ENCODE peak calls at places on chromosomes 7 and 10, in four cellular contexts. V, C, G and K are unnamed samples.
A peak's percentile ranks its signal among the peaks of the same experiment; 100 is the strongest.

GRCh38 chr10:110176626-110177025 is 30.8 kb upstream of the MXI1 start:
- DNase-seq in C (no peak), G (no peak), V (no peak), K (no peak)

GRCh38 chr10:119431034-119431767 is 111.3 kb downstream of the RGS10 start:
- DNase-seq in C (no peak), G (no peak), V (no peak), K (no peak)

GRCh38 chr10:50325449-50326188 is 74.3 kb upstream of the ASAH2 start:
- DNase-seq in V (no peak), G (peak; percentile 5), C (no peak), K (peak; percentile 35)

GRCh38 chr7:127619681-127620405 is 1.9 kb upstream of the PAX4 start:
- DNase-seq in G (no peak), V (no peak), C (no peak), K (no peak)

GRCh38 chr10:12518024-12518423 is 168.7 kb downstream of the CAMK1D start:
- DNase-seq in G (no peak), C (no peak), V (no peak), K (no peak)

GRCh38 chr10:3811331-3811870 is 26.4 kb upstream of the KLF6 start:
- DNase-seq in V (no peak), C (peak; percentile 76), G (no peak), K (no peak)

GRCh38 chr7:83524286-83525075 is 124.5 kb downstream of the SEMA3E start:
- DNase-seq in G (no peak), V (no peak), C (no peak), K (no peak)

GRCh38 chr10:110664483-110665420 is 20.6 kb downstream of the RBM20 start:
- DNase-seq in C (no peak), V (peak; percentile 20), G (no peak), K (no peak)

GRCh38 chr7:50560865-50561351 is 4.3 kb downstream of the DDC start:
- DNase-seq in C (no peak), G (no peak), V (peak; percentile 80), K (no peak)

GRCh38 chr10:42936580-42936979 is 140.3 kb upstream of the RET start:
- DNase-seq in G (no peak), V (no peak), C (no peak), K (no peak)

GRCh38 chr10:46534828-46535524 is 21.5 kb downstream of the GPRIN2 start:
- DNase-seq in V (no peak), C (no peak), G (no peak), K (no peak)

GRCh38 chr7:55345292-55345691 is 19.8 kb upstream of the LANCL2 start:
- DNase-seq in G (no peak), V (no peak), C (no peak), K (no peak)

GRCh38 chr10:47081264-47081663 is 170.0 kb downstream of the PTPN20 start:
- DNase-seq in C (no peak), G (no peak), V (no peak), K (no peak)

GRCh38 chr10:94069884-94070283 is 76.2 kb downstream of the PLCE1 start:
- DNase-seq in V (no peak), C (no peak), G (no peak), K (no peak)

DNA sequence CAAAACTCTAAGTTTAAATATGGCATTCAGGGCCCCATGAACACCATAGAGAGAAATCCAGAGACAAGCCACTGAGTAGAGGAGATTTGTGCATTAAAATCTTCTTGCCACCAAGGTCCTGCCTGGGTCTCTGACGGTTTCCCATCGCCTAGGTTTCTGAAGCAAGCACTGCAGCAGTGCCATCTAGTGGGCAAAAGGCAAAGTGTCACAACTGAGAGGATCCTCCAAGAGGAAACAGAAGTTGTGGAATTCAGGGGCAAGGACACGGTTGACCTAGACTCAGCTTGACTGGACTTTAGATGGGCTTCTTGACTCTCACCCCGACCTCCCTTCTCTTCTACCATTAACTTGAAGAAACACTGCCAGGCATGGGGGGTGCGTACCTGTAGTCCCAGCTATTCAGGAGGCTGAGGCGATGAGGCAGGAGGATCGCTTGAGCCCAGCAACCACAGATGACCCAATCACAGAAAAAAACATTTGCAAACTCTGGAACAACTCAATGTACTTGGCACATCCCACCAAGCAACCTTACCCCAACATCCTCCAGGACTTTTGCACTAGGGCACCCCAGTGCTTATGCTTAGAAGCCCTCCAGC is 604.1 kb downstream of the GALNT17 start:
- DNase-seq in C (no peak), G (peak; percentile 43), V (peak; percentile 51), K (peak; percentile 90)
- TF ChIP-seq ZNF274 in C (no peak), G (no peak), V (no peak), K (no peak)

GRCh38 chr7:823639-824038 is 8.6 kb upstream of the SUN1 start:
- DNase-seq in C (no peak), V (no peak), G (no peak), K (no peak)

GRCh38 chr7:826230-826905 is 5.9 kb upstream of the SUN1 start:
- DNase-seq in G (no peak), C (no peak), V (no peak), K (no peak)

GRCh38 chr7:824106-824505 is 8.2 kb upstream of the SUN1 start:
- DNase-seq in C (no peak), V (no peak), G (no peak), K (no peak)

GRCh38 chr7:824664-825063 is 7.6 kb upstream of the SUN1 start:
- DNase-seq in V (no peak), G (no peak), C (no peak), K (no peak)

GRCh38 chr7:825386-825785 is 6.9 kb upstream of the SUN1 start:
- DNase-seq in G (no peak), V (no peak), C (no peak), K (no peak)
- TF ChIP-seq SUZ12 in G (no peak), V (no peak), C (no peak), K (no peak)

GRCh38 chr10:132331259-132331955 is 586 bp upstream of the LRRC27 start:
- DNase-seq in V (no peak), C (no peak), G (no peak), K (no peak)
- TF ChIP-seq ZNF274 in V (no peak), C (no peak), G (no peak), K (no peak)

GRCh38 chr10:117322258-117322657 is 53.0 kb downstream of the PDZD8 start:
- DNase-seq in V (no peak), C (no peak), G (no peak), K (no peak)

GRCh38 chr10:117324367-117324766 is 50.9 kb downstream of the PDZD8 start:
- DNase-seq in C (no peak), V (no peak), G (no peak), K (no peak)

GRCh38 chr10:117320050-117320665 is 55.1 kb downstream of the PDZD8 start:
- DNase-seq in V (peak; percentile 23), G (no peak), C (no peak), K (no peak)

GRCh38 chr10:117313641-117314040 is 61.6 kb downstream of the PDZD8 start:
- DNase-seq in C (no peak), V (no peak), G (no peak), K (no peak)

DNA sequence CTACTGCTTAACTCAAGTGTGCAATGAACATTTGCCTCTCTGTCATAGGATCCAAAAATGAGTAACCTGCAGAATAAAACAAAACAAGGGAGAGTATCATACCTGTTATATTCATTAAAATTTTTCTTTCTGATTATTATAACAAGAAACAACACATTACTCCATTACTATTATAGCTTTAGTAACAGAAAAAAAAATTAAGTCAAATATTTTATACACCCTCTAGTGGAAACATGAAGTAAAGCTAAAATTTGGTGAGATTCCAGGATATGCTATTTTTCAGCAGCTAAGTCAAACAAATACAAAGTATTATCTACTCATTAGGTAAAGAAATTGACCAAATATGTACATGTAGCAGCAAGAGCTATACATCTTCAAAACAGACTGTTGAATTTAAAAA is 56.3 kb downstream of the PDZD8 start:
- DNase-seq in C (no peak), V (no peak), G (no peak), K (no peak)
- TF ChIP-seq SUZ12 in C (no peak), V (no peak), G (no peak), K (no peak)

GRCh38 chr10:89466599-89467035 is 52.2 kb downstream of the IFIT5 start:
- DNase-seq in C (no peak), V (peak; percentile 18), G (no peak), K (no peak)
- TF ChIP-seq ZNF274 in C (no peak), V (no peak), G (no peak), K (no peak)

DNA sequence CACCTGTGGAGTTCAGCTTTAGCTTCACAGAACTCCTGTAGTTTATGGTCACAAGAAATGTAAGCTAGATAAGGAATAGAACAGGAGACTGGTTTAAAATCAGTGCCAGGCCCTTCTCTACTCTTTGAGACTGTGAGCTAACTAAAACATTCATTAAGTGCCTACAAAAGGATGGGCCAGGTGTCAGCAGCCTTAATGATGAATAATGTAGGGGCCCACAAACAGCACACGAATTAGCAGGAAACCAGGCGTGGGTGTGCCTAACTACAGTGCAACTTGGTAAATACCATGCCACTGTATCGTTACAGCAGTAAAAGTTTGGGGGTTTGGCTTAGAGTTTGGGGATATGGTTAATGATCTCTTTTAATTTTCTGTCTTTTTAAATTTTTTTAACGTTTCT is 6.1 kb upstream of the ABLIM1 start:
- DNase-seq in C (no peak), G (no peak), V (no peak), K (no peak)
- TF ChIP-seq SUZ12 in C (no peak), G (no peak), V (no peak), K (no peak)

GRCh38 chr7:157228864-157229422 is 90.2 kb downstream of the UBE3C start:
- DNase-seq in C (no peak), V (peak; percentile 27), G (no peak), K (peak; percentile 16)
- TF ChIP-seq ZNF274 in C (no peak), V (no peak), G (no peak), K (no peak)

GRCh38 chr7:3294432-3295100 is 6.5 kb upstream of the SDK1 start:
- DNase-seq in C (no peak), G (no peak), V (no peak), K (no peak)
- TF ChIP-seq SUZ12 in C (no peak), G (no peak), V (no peak), K (no peak)